ENCODE peak calls at places on chromosomes 12 and 14, in four cellular contexts. One of them, this sample, is unnamed.

GRCh38 chr14:67551940-67552339 is 18.9 kb downstream of the PLEKHH1 start:
- DNase-seq in activated T-cell treated with anti-CD3 and anti-CD28 coated beads for 24 hours: no peak
- DNase-seq in IMR-90: no peak
- DNase-seq in iris pigment epithelial cell: no peak
- DNase-seq in this sample: no peak

GRCh38 chr14:64628940-64629403 is 75.3 kb upstream of the PLEKHG3 start:
- DNase-seq in IMR-90: peak; percentile 98
- DNase-seq in iris pigment epithelial cell: peak; percentile 90
- DNase-seq in activated T-cell treated with anti-CD3 and anti-CD28 coated beads for 24 hours: no peak
- DNase-seq in this sample: peak; percentile 91

GRCh38 chr14:69683971-69684370 is 72.6 kb downstream of the SUSD6 start:
- DNase-seq in iris pigment epithelial cell: no peak
- DNase-seq in activated T-cell treated with anti-CD3 and anti-CD28 coated beads for 24 hours: no peak
- DNase-seq in IMR-90: no peak
- DNase-seq in this sample: no peak

GRCh38 chr12:4423528-4424195 is 22.0 kb downstream of the FGF6 start:
- DNase-seq in activated T-cell treated with anti-CD3 and anti-CD28 coated beads for 24 hours: no peak
- DNase-seq in iris pigment epithelial cell: no peak
- DNase-seq in IMR-90: no peak
- DNase-seq in this sample: no peak

GRCh38 chr14:34650786-34651584 is 21.0 kb upstream of the SNX6 start:
- DNase-seq in iris pigment epithelial cell: peak; percentile 100
- DNase-seq in IMR-90: peak; percentile 100
- DNase-seq in activated T-cell treated with anti-CD3 and anti-CD28 coated beads for 24 hours: no peak
- DNase-seq in this sample: peak; percentile 99

GRCh38 chr14:22598896-22599244 is 770 bp downstream of the ABHD4 start:
- DNase-seq in IMR-90: peak; percentile 71
- DNase-seq in iris pigment epithelial cell: peak; percentile 75
- DNase-seq in activated T-cell treated with anti-CD3 and anti-CD28 coated beads for 24 hours: no peak
- DNase-seq in this sample: peak; percentile 79

GRCh38 chr14:83478741-83479140 is 1945.1 kb upstream of the SEL1L start:
- DNase-seq in iris pigment epithelial cell: peak; percentile 94
- DNase-seq in IMR-90: peak; percentile 20
- DNase-seq in activated T-cell treated with anti-CD3 and anti-CD28 coated beads for 24 hours: no peak
- DNase-seq in this sample: peak; percentile 15

GRCh38 chr12:49052451-49053208 is 8.0 kb downstream of the KMT2D start:
- DNase-seq in activated T-cell treated with anti-CD3 and anti-CD28 coated beads for 24 hours: no peak
- DNase-seq in IMR-90: no peak
- DNase-seq in iris pigment epithelial cell: no peak
- DNase-seq in this sample: no peak

GRCh38 chr12:75970310-75970709 is 61.3 kb downstream of the PHLDA1 start:
- DNase-seq in iris pigment epithelial cell: no peak
- DNase-seq in IMR-90: no peak
- DNase-seq in activated T-cell treated with anti-CD3 and anti-CD28 coated beads for 24 hours: no peak
- DNase-seq in this sample: no peak

GRCh38 chr14:24398298-24398942 is 383 bp upstream of the NYNRIN start:
- DNase-seq in iris pigment epithelial cell: no peak
- DNase-seq in activated T-cell treated with anti-CD3 and anti-CD28 coated beads for 24 hours: no peak
- DNase-seq in IMR-90: no peak
- DNase-seq in this sample: no peak

GRCh38 chr14:51328089-51328941 is 88.3 kb downstream of the TMX1 start:
- DNase-seq in IMR-90: peak; percentile 82
- DNase-seq in activated T-cell treated with anti-CD3 and anti-CD28 coated beads for 24 hours: peak; percentile 28
- DNase-seq in iris pigment epithelial cell: peak; percentile 85
- DNase-seq in this sample: peak; percentile 70

GRCh38 chr12:124588689-124589318 is 21.4 kb upstream of the NCOR2 start:
- DNase-seq in activated T-cell treated with anti-CD3 and anti-CD28 coated beads for 24 hours: no peak
- DNase-seq in IMR-90: peak; percentile 81
- DNase-seq in iris pigment epithelial cell: peak; percentile 82
- DNase-seq in this sample: peak; percentile 82

GRCh38 chr12:95694148-95694547 is 96.4 kb downstream of the NTN4 start:
- DNase-seq in activated T-cell treated with anti-CD3 and anti-CD28 coated beads for 24 hours: no peak
- DNase-seq in iris pigment epithelial cell: no peak
- DNase-seq in IMR-90: no peak
- DNase-seq in this sample: no peak

GRCh38 chr12:48454675-48455074 is 17.7 kb upstream of the ANP32D start:
- DNase-seq in iris pigment epithelial cell: peak; percentile 60
- DNase-seq in IMR-90: peak; percentile 8
- DNase-seq in activated T-cell treated with anti-CD3 and anti-CD28 coated beads for 24 hours: no peak
- DNase-seq in this sample: peak; percentile 41

GRCh38 chr14:96847451-96847850 is 50.3 kb downstream of the VRK1 start:
- DNase-seq in IMR-90: no peak
- DNase-seq in activated T-cell treated with anti-CD3 and anti-CD28 coated beads for 24 hours: no peak
- DNase-seq in iris pigment epithelial cell: no peak
- DNase-seq in this sample: no peak

GRCh38 chr14:102604183-102604582 is 11.7 kb downstream of the RCOR1 start:
- DNase-seq in activated T-cell treated with anti-CD3 and anti-CD28 coated beads for 24 hours: no peak
- DNase-seq in IMR-90: no peak
- DNase-seq in iris pigment epithelial cell: no peak
- DNase-seq in this sample: no peak

GRCh38 chr12:51751657-51752056 is 96.9 kb downstream of the FIGNL2 start:
- DNase-seq in activated T-cell treated with anti-CD3 and anti-CD28 coated beads for 24 hours: no peak
- DNase-seq in iris pigment epithelial cell: no peak
- DNase-seq in IMR-90: peak; percentile 11
- DNase-seq in this sample: no peak

GRCh38 chr12:29113101-29113500 is 36.0 kb upstream of the FAR2 start:
- DNase-seq in activated T-cell treated with anti-CD3 and anti-CD28 coated beads for 24 hours: no peak
- DNase-seq in IMR-90: peak; percentile 21
- DNase-seq in iris pigment epithelial cell: peak; percentile 28
- DNase-seq in this sample: no peak

GRCh38 chr14:70289138-70289537 is 70.3 kb downstream of the COX16 start:
- DNase-seq in iris pigment epithelial cell: no peak
- DNase-seq in IMR-90: no peak
- DNase-seq in activated T-cell treated with anti-CD3 and anti-CD28 coated beads for 24 hours: peak; percentile 49
- DNase-seq in this sample: no peak

GRCh38 chr14:60235440-60235839 is 13.6 kb upstream of the PPM1A start:
- DNase-seq in IMR-90: no peak
- DNase-seq in activated T-cell treated with anti-CD3 and anti-CD28 coated beads for 24 hours: no peak
- DNase-seq in iris pigment epithelial cell: peak; percentile 47
- DNase-seq in this sample: no peak

This sample was measured in ELR.